ENCODE peak calls at places on chromosomes 13 and 19, in ten cellular contexts. I, Y, G, U, C, M, D, Q, K and N are unnamed samples.

GRCh38 chr19:4101496-4101770 is 22.5 kb downstream of the MAP2K2 start:
- DNase-seq in I (no peak), Y (no peak), G (no peak), U (no peak), C (no peak), M (no peak), D (no peak), Q (no peak), K (no peak), N (no peak)

GRCh38 chr19:2121416-2122051 is 24.8 kb downstream of the IZUMO4 start:
- DNase-seq in I (no peak), Y (no peak), G (no peak), U (no peak), C (no peak), M (no peak), D (no peak), Q (no peak), K (no peak), N (no peak)

GRCh38 chr19:13014101-13014920 is 19.0 kb downstream of the NFIX start:
- DNase-seq in I (no peak), Y (no peak), G (peak), U (no peak), C (no peak), M (no peak), D (no peak), Q (no peak), K (peak), N (peak)

GRCh38 chr13:112522578-112522977 is 65.4 kb downstream of the TUBGCP3 start:
- DNase-seq in I (no peak), Y (no peak), G (no peak), U (no peak), C (no peak), M (no peak), D (no peak), Q (no peak), K (no peak), N (no peak)

GRCh38 chr19:56764296-56764695 is 76.2 kb downstream of the PEG3 start:
- DNase-seq in I (no peak), Y (no peak), G (no peak), U (no peak), C (no peak), M (no peak), D (no peak), Q (no peak), K (no peak), N (no peak)

GRCh38 chr19:1350861-1351260 is 32.8 kb upstream of the NDUFS7 start:
- DNase-seq in I (no peak), Y (no peak), G (no peak), U (no peak), C (no peak), M (no peak), D (no peak), Q (no peak), K (no peak), N (no peak)

GRCh38 chr19:46488551-46488950 is 7.1 kb downstream of the PNMA8B start:
- DNase-seq in I (no peak), Y (no peak), G (no peak), U (no peak), C (no peak), M (no peak), D (no peak), Q (no peak), K (no peak), N (no peak)

GRCh38 chr19:31171936-31172335 is 177.3 kb downstream of the TSHZ3 start:
- DNase-seq in I (no peak), Y (no peak), G (no peak), U (no peak), C (no peak), M (no peak), D (no peak), Q (no peak), K (no peak), N (no peak)

GRCh38 chr13:30037766-30038165 is 187.3 kb upstream of the UBL3 start:
- DNase-seq in I (no peak), Y (no peak), G (no peak), U (no peak), C (no peak), M (no peak), D (no peak), Q (no peak), K (no peak), N (no peak)

GRCh38 chr13:73040968-73041580 is 17.7 kb upstream of the KLF5 start:
- DNase-seq in I (no peak), Y (no peak), G (no peak), U (no peak), C (no peak), M (no peak), D (no peak), Q (no peak), K (no peak), N (peak)

GRCh38 chr19:22331521-22331920 is 45.3 kb downstream of the ZNF729 start:
- DNase-seq in I (no peak), Y (no peak), G (no peak), U (no peak), C (no peak), M (no peak), D (no peak), Q (no peak), K (no peak), N (no peak)

GRCh38 chr19:46021531-46022041 is 1.3 kb downstream of the PGLYRP1 start:
- DNase-seq in I (no peak), Y (no peak), G (no peak), U (no peak), C (no peak), M (no peak), D (no peak), Q (no peak), K (no peak), N (no peak)

GRCh38 chr13:52968074-52968700 is 60.4 kb upstream of the OLFM4 start:
- DNase-seq in I (peak), Y (peak), G (peak), U (peak), C (peak), M (peak), D (peak), Q (no peak), K (peak), N (peak)

GRCh38 chr19:17088552-17088951 is 13.0 kb downstream of the MYO9B start:
- DNase-seq in I (no peak), Y (no peak), G (no peak), U (no peak), C (no peak), M (no peak), D (no peak), Q (no peak), K (no peak), N (no peak)